ENCODE peak calls at places on chromosomes 3 and 15, in ten cellular contexts. One of them, this sample, is unnamed.

GRCh38 chr15:65688462-65688861 is 66.7 kb downstream of the SLC24A1 start:
- DNase-seq in OCI-LY7: no peak
- DNase-seq in tibial artery: no peak
- DNase-seq in heart right ventricle: no peak
- DNase-seq in naive thymus-derived CD4-positive, alpha-beta T cell: no peak
- DNase-seq in astrocyte: no peak
- DNase-seq in MM.1S: peak; percentile 57
- DNase-seq in fibroblast of pulmonary artery: no peak
- DNase-seq in uterus: no peak
- DNase-seq in HepG2: no peak
- DNase-seq in this sample: no peak

GRCh38 chr3:195077611-195078540 is 193.1 kb downstream of the XXYLT1 start:
- DNase-seq in OCI-LY7: no peak
- DNase-seq in tibial artery: no peak
- DNase-seq in heart right ventricle: no peak
- DNase-seq in naive thymus-derived CD4-positive, alpha-beta T cell: peak; percentile 5
- DNase-seq in astrocyte: no peak
- DNase-seq in MM.1S: no peak
- DNase-seq in fibroblast of pulmonary artery: no peak
- DNase-seq in uterus: no peak
- DNase-seq in HepG2: no peak
- DNase-seq in this sample: no peak

GRCh38 chr3:99663981-99664380 is 25.6 kb downstream of the COL8A1 start:
- DNase-seq in OCI-LY7: no peak
- DNase-seq in tibial artery: no peak
- DNase-seq in heart right ventricle: no peak
- DNase-seq in naive thymus-derived CD4-positive, alpha-beta T cell: no peak
- DNase-seq in astrocyte: no peak
- DNase-seq in MM.1S: no peak
- DNase-seq in fibroblast of pulmonary artery: no peak
- DNase-seq in uterus: no peak
- DNase-seq in HepG2: no peak
- DNase-seq in this sample: no peak

GRCh38 chr15:57782731-57783130 is 76.2 kb downstream of the POLR2M start:
- DNase-seq in OCI-LY7: no peak
- DNase-seq in tibial artery: no peak
- DNase-seq in heart right ventricle: no peak
- DNase-seq in naive thymus-derived CD4-positive, alpha-beta T cell: no peak
- DNase-seq in astrocyte: no peak
- DNase-seq in MM.1S: no peak
- DNase-seq in fibroblast of pulmonary artery: no peak
- DNase-seq in uterus: no peak
- DNase-seq in HepG2: no peak
- DNase-seq in this sample: no peak

GRCh38 chr15:35998637-35999036 is 452.7 kb upstream of the DPH6 start:
- DNase-seq in OCI-LY7: no peak
- DNase-seq in tibial artery: no peak
- DNase-seq in heart right ventricle: no peak
- DNase-seq in naive thymus-derived CD4-positive, alpha-beta T cell: no peak
- DNase-seq in astrocyte: no peak
- DNase-seq in MM.1S: no peak
- DNase-seq in fibroblast of pulmonary artery: no peak
- DNase-seq in uterus: no peak
- DNase-seq in HepG2: no peak
- DNase-seq in this sample: no peak

GRCh38 chr3:192957441-192957951 is 39.8 kb upstream of the MB21D2 start:
- DNase-seq in OCI-LY7: no peak
- DNase-seq in tibial artery: peak; percentile 67
- DNase-seq in heart right ventricle: no peak
- DNase-seq in naive thymus-derived CD4-positive, alpha-beta T cell: no peak
- DNase-seq in astrocyte: peak; percentile 91
- DNase-seq in MM.1S: no peak
- DNase-seq in fibroblast of pulmonary artery: peak; percentile 99
- DNase-seq in uterus: peak; percentile 29
- DNase-seq in HepG2: no peak
- DNase-seq in this sample: no peak

GRCh38 chr3:106573605-106574004 is 704.8 kb upstream of the CBLB start:
- DNase-seq in OCI-LY7: no peak
- DNase-seq in tibial artery: no peak
- DNase-seq in heart right ventricle: no peak
- DNase-seq in naive thymus-derived CD4-positive, alpha-beta T cell: no peak
- DNase-seq in astrocyte: no peak
- DNase-seq in MM.1S: peak; percentile 24
- DNase-seq in fibroblast of pulmonary artery: no peak
- DNase-seq in uterus: no peak
- DNase-seq in HepG2: no peak
- DNase-seq in this sample: no peak

GRCh38 chr3:192892981-192893827 is 24.5 kb downstream of the MB21D2 start:
- DNase-seq in OCI-LY7: no peak
- DNase-seq in tibial artery: peak; percentile 77
- DNase-seq in heart right ventricle: no peak
- DNase-seq in naive thymus-derived CD4-positive, alpha-beta T cell: peak; percentile 67
- DNase-seq in astrocyte: peak; percentile 98
- DNase-seq in MM.1S: peak; percentile 98
- DNase-seq in fibroblast of pulmonary artery: peak; percentile 77
- DNase-seq in uterus: no peak
- DNase-seq in HepG2: no peak
- DNase-seq in this sample: peak; percentile 67

GRCh38 chr3:194383276-194383940 is 13.9 kb upstream of the LRRC15 start:
- DNase-seq in OCI-LY7: no peak
- DNase-seq in tibial artery: peak; percentile 28
- DNase-seq in heart right ventricle: no peak
- DNase-seq in naive thymus-derived CD4-positive, alpha-beta T cell: no peak
- DNase-seq in astrocyte: no peak
- DNase-seq in MM.1S: no peak
- DNase-seq in fibroblast of pulmonary artery: no peak
- DNase-seq in uterus: no peak
- DNase-seq in HepG2: no peak
- DNase-seq in this sample: no peak

GRCh38 chr15:87711011-87711410 is 545.5 kb downstream of the NTRK3 start:
- DNase-seq in OCI-LY7: no peak
- DNase-seq in tibial artery: no peak
- DNase-seq in heart right ventricle: no peak
- DNase-seq in naive thymus-derived CD4-positive, alpha-beta T cell: no peak
- DNase-seq in astrocyte: peak; percentile 82
- DNase-seq in MM.1S: peak; percentile 35
- DNase-seq in fibroblast of pulmonary artery: peak; percentile 20
- DNase-seq in uterus: no peak
- DNase-seq in HepG2: no peak
- DNase-seq in this sample: no peak

GRCh38 chr15:99994849-99995248 is 261.6 kb upstream of the LYSMD4 start:
- DNase-seq in OCI-LY7: no peak
- DNase-seq in tibial artery: peak; percentile 31
- DNase-seq in heart right ventricle: no peak
- DNase-seq in naive thymus-derived CD4-positive, alpha-beta T cell: no peak
- DNase-seq in astrocyte: no peak
- DNase-seq in MM.1S: no peak
- DNase-seq in fibroblast of pulmonary artery: no peak
- DNase-seq in uterus: no peak
- DNase-seq in HepG2: no peak
- DNase-seq in this sample: no peak

GRCh38 chr15:71471347-71471746 is 339.0 kb upstream of the NR2E3 start:
- DNase-seq in OCI-LY7: no peak
- DNase-seq in tibial artery: no peak
- DNase-seq in heart right ventricle: no peak
- DNase-seq in naive thymus-derived CD4-positive, alpha-beta T cell: no peak
- DNase-seq in astrocyte: no peak
- DNase-seq in MM.1S: peak; percentile 21
- DNase-seq in fibroblast of pulmonary artery: no peak
- DNase-seq in uterus: no peak
- DNase-seq in HepG2: no peak
- DNase-seq in this sample: no peak

GRCh38 chr3:115652738-115653137 is 29.4 kb downstream of the GAP43 start:
- DNase-seq in OCI-LY7: peak; percentile 20
- DNase-seq in tibial artery: no peak
- DNase-seq in heart right ventricle: no peak
- DNase-seq in naive thymus-derived CD4-positive, alpha-beta T cell: no peak
- DNase-seq in astrocyte: no peak
- DNase-seq in MM.1S: no peak
- DNase-seq in fibroblast of pulmonary artery: no peak
- DNase-seq in uterus: no peak
- DNase-seq in HepG2: no peak
- DNase-seq in this sample: no peak

GRCh38 chr3:46858996-46859710 is 4.1 kb downstream of the MYL3 start:
- DNase-seq in OCI-LY7: no peak
- DNase-seq in tibial artery: peak; percentile 38
- DNase-seq in heart right ventricle: peak; percentile 11
- DNase-seq in naive thymus-derived CD4-positive, alpha-beta T cell: no peak
- DNase-seq in astrocyte: no peak
- DNase-seq in MM.1S: no peak
- DNase-seq in fibroblast of pulmonary artery: no peak
- DNase-seq in uterus: peak; percentile 8
- DNase-seq in HepG2: no peak
- DNase-seq in this sample: peak; percentile 16

DNA sequence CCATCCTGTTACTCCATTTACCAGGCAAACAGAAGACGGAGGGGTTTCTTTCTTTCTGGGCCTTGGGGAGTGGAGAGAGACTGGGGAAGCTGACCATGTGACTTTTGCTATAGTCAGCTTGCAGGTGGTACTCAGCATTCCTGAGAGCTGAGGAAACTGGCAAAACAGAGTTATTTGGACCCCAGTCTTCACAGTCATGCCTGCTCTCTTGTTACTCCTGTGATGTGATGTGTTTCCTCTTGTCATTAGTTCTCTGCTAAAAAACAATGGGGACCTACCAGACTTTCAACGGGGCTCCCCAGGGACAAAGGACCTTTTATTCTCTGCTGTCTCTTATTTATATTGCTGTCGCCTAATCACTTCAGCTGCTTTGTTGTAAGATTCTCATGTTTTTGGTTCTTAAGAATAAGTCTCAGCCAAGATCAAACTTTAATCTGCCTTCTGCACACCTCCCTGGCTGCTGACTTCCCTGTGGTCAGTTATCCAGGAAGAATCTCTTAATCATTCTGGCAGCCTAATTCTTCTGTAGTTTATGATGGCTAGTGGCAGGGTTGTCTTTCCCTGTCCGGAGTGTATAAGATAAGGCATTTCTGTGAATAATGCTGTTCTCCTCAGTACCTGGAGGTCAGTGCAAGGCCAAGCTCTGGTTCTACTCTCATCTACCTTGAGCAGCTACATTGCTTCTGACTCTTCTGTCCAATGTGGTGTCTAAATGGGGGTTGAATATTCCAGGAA is 8.8 kb downstream of the STARD9 start:
- DNase-seq in OCI-LY7: no peak
- DNase-seq in tibial artery: no peak
- DNase-seq in heart right ventricle: no peak
- DNase-seq in naive thymus-derived CD4-positive, alpha-beta T cell: no peak
- DNase-seq in astrocyte: peak; percentile 47
- DNase-seq in MM.1S: no peak
- DNase-seq in fibroblast of pulmonary artery: no peak
- DNase-seq in uterus: no peak
- DNase-seq in HepG2: peak; percentile 32
- DNase-seq in this sample: no peak
- H3K4me3 ChIP-seq in OCI-LY7: no peak overlapping the region
- H3K4me3 ChIP-seq in tibial artery: peak overlapping the region; percentile 42
- H3K4me3 ChIP-seq in heart right ventricle: peak overlapping the region; percentile 27
- H3K4me3 ChIP-seq in naive thymus-derived CD4-positive, alpha-beta T cell: no peak overlapping the region
- H3K4me3 ChIP-seq in astrocyte: no peak overlapping the region
- H3K4me3 ChIP-seq in MM.1S: no peak overlapping the region
- H3K4me3 ChIP-seq in fibroblast of pulmonary artery: no peak overlapping the region
- H3K4me3 ChIP-seq in uterus: no peak overlapping the region
- H3K4me3 ChIP-seq in HepG2: no peak overlapping the region
- H3K4me3 ChIP-seq in this sample: no peak overlapping the region

GRCh38 chr15:68700395-68701123 is 120.1 kb downstream of the ANP32A start:
- DNase-seq in OCI-LY7: no peak
- DNase-seq in tibial artery: peak; percentile 85
- DNase-seq in heart right ventricle: peak; percentile 74
- DNase-seq in naive thymus-derived CD4-positive, alpha-beta T cell: no peak
- DNase-seq in astrocyte: peak; percentile 65
- DNase-seq in MM.1S: no peak
- DNase-seq in fibroblast of pulmonary artery: peak; percentile 69
- DNase-seq in uterus: peak; percentile 82
- DNase-seq in HepG2: no peak
- DNase-seq in this sample: no peak
- H3K4me3 ChIP-seq in OCI-LY7: no peak overlapping the region
- H3K4me3 ChIP-seq in tibial artery: peak overlapping the region; percentile 5
- H3K4me3 ChIP-seq in heart right ventricle: peak overlapping the region; percentile 28
- H3K4me3 ChIP-seq in naive thymus-derived CD4-positive, alpha-beta T cell: no peak overlapping the region
- H3K4me3 ChIP-seq in astrocyte: peak overlapping the region; percentile 8
- H3K4me3 ChIP-seq in MM.1S: no peak overlapping the region
- H3K4me3 ChIP-seq in fibroblast of pulmonary artery: no peak overlapping the region
- H3K4me3 ChIP-seq in uterus: no peak overlapping the region
- H3K4me3 ChIP-seq in HepG2: no peak overlapping the region
- H3K4me3 ChIP-seq in this sample: no peak overlapping the region

GRCh38 chr15:67914537-67915373 is 74.9 kb upstream of the RNU6-1 start:
- DNase-seq in OCI-LY7: no peak
- DNase-seq in tibial artery: peak; percentile 90
- DNase-seq in heart right ventricle: peak; percentile 60
- DNase-seq in naive thymus-derived CD4-positive, alpha-beta T cell: no peak
- DNase-seq in astrocyte: peak; percentile 13
- DNase-seq in MM.1S: no peak
- DNase-seq in fibroblast of pulmonary artery: peak; percentile 47
- DNase-seq in uterus: peak; percentile 87
- DNase-seq in HepG2: peak; percentile 65
- DNase-seq in this sample: no peak

GRCh38 chr15:67916565-67916964 is 76.7 kb upstream of the RNU6-1 start:
- DNase-seq in OCI-LY7: no peak
- DNase-seq in tibial artery: no peak
- DNase-seq in heart right ventricle: no peak
- DNase-seq in naive thymus-derived CD4-positive, alpha-beta T cell: no peak
- DNase-seq in astrocyte: no peak
- DNase-seq in MM.1S: no peak
- DNase-seq in fibroblast of pulmonary artery: no peak
- DNase-seq in uterus: no peak
- DNase-seq in HepG2: no peak
- DNase-seq in this sample: no peak

GRCh38 chr15:67914028-67914427 is 74.2 kb upstream of the RNU6-1 start:
- DNase-seq in OCI-LY7: no peak
- DNase-seq in tibial artery: no peak
- DNase-seq in heart right ventricle: no peak
- DNase-seq in naive thymus-derived CD4-positive, alpha-beta T cell: no peak
- DNase-seq in astrocyte: no peak
- DNase-seq in MM.1S: no peak
- DNase-seq in fibroblast of pulmonary artery: no peak
- DNase-seq in uterus: no peak
- DNase-seq in HepG2: no peak
- DNase-seq in this sample: no peak

GRCh38 chr15:67916051-67916374 is 76.2 kb upstream of the RNU6-1 start:
- DNase-seq in OCI-LY7: no peak
- DNase-seq in tibial artery: no peak
- DNase-seq in heart right ventricle: no peak
- DNase-seq in naive thymus-derived CD4-positive, alpha-beta T cell: no peak
- DNase-seq in astrocyte: no peak
- DNase-seq in MM.1S: no peak
- DNase-seq in fibroblast of pulmonary artery: no peak
- DNase-seq in uterus: no peak
- DNase-seq in HepG2: no peak
- DNase-seq in this sample: no peak

GRCh38 chr15:67915374-67916050 is 75.7 kb upstream of the RNU6-1 start:
- DNase-seq in OCI-LY7: no peak
- DNase-seq in tibial artery: peak; percentile 94
- DNase-seq in heart right ventricle: peak; percentile 56
- DNase-seq in naive thymus-derived CD4-positive, alpha-beta T cell: no peak
- DNase-seq in astrocyte: no peak
- DNase-seq in MM.1S: no peak
- DNase-seq in fibroblast of pulmonary artery: peak; percentile 20
- DNase-seq in uterus: peak; percentile 68
- DNase-seq in HepG2: peak; percentile 96
- DNase-seq in this sample: no peak
- H3K4me3 ChIP-seq in OCI-LY7: no peak overlapping the region
- H3K4me3 ChIP-seq in tibial artery: peak overlapping the region; percentile 8
- H3K4me3 ChIP-seq in heart right ventricle: no peak overlapping the region
- H3K4me3 ChIP-seq in naive thymus-derived CD4-positive, alpha-beta T cell: no peak overlapping the region
- H3K4me3 ChIP-seq in astrocyte: no peak overlapping the region
- H3K4me3 ChIP-seq in MM.1S: no peak overlapping the region
- H3K4me3 ChIP-seq in fibroblast of pulmonary artery: no peak overlapping the region
- H3K4me3 ChIP-seq in uterus: no peak overlapping the region
- H3K4me3 ChIP-seq in HepG2: peak overlapping the region; percentile 35
- H3K4me3 ChIP-seq in this sample: no peak overlapping the region

GRCh38 chr3:177345049-177345972 is 148.0 kb upstream of the TBL1XR1 start:
- DNase-seq in OCI-LY7: peak; percentile 59
- DNase-seq in tibial artery: peak; percentile 89
- DNase-seq in heart right ventricle: peak; percentile 79
- DNase-seq in naive thymus-derived CD4-positive, alpha-beta T cell: peak; percentile 38
- DNase-seq in astrocyte: peak; percentile 96
- DNase-seq in MM.1S: peak; percentile 52
- DNase-seq in fibroblast of pulmonary artery: peak; percentile 96
- DNase-seq in uterus: peak; percentile 76
- DNase-seq in HepG2: peak; percentile 91
- DNase-seq in this sample: peak; percentile 82
- H3K4me3 ChIP-seq in OCI-LY7: peak overlapping the region; percentile 30
- H3K4me3 ChIP-seq in tibial artery: no peak overlapping the region
- H3K4me3 ChIP-seq in heart right ventricle: no peak overlapping the region
- H3K4me3 ChIP-seq in naive thymus-derived CD4-positive, alpha-beta T cell: no peak overlapping the region
- H3K4me3 ChIP-seq in astrocyte: no peak overlapping the region
- H3K4me3 ChIP-seq in MM.1S: no peak overlapping the region
- H3K4me3 ChIP-seq in fibroblast of pulmonary artery: no peak overlapping the region
- H3K4me3 ChIP-seq in uterus: no peak overlapping the region
- H3K4me3 ChIP-seq in HepG2: no peak overlapping the region
- H3K4me3 ChIP-seq in this sample: no peak overlapping the region

This sample was measured in CD4-positive, alpha-beta memory T cell.